ENCODE peak calls at places on chromosomes 7 and 10, in nine cellular contexts. One of them, this sample, is unnamed. For H3K4me1, the result is how much of the 10 kb centered on the place peaks cover.

GRCh38 chr7:66296001-66296521 is 90.9 kb downstream of the TPST1 start:
- DNase-seq in adrenal gland: no peak
- DNase-seq in IMR-90: peak
- DNase-seq in fibroblast of lung: peak
- DNase-seq in kidney: no peak
- DNase-seq in SJSA1: no peak
- DNase-seq in psoas muscle: no peak
- DNase-seq in suprapubic skin: no peak
- DNase-seq in PC-9: no peak
- DNase-seq in this sample: no peak

GRCh38 chr7:137992738-137993394 is 9.0 kb downstream of the CREB3L2 start:
- DNase-seq in SJSA1: peak
- DNase-seq in suprapubic skin: peak
- DNase-seq in psoas muscle: peak
- DNase-seq in kidney: no peak
- DNase-seq in PC-9: no peak
- DNase-seq in fibroblast of lung: peak
- DNase-seq in IMR-90: peak
- DNase-seq in adrenal gland: no peak
- DNase-seq in this sample: peak

GRCh38 chr10:101066146-101066889 is 4.5 kb downstream of the KAZALD1 start:
- DNase-seq in IMR-90: peak
- DNase-seq in psoas muscle: peak
- DNase-seq in adrenal gland: peak
- DNase-seq in SJSA1: peak
- DNase-seq in kidney: peak
- DNase-seq in fibroblast of lung: peak
- DNase-seq in suprapubic skin: peak
- DNase-seq in PC-9: peak
- DNase-seq in this sample: peak

GRCh38 chr10:72242675-72243074 is 26.6 kb upstream of the ASCC1 start:
- DNase-seq in IMR-90: no peak
- DNase-seq in adrenal gland: peak
- DNase-seq in fibroblast of lung: peak
- DNase-seq in PC-9: no peak
- DNase-seq in kidney: peak
- DNase-seq in SJSA1: no peak
- DNase-seq in suprapubic skin: no peak
- DNase-seq in psoas muscle: peak
- DNase-seq in this sample: peak

GRCh38 chr10:3748484-3748883 is 36.5 kb downstream of the KLF6 start:
- DNase-seq in fibroblast of lung: no peak
- DNase-seq in SJSA1: no peak
- DNase-seq in adrenal gland: no peak
- DNase-seq in PC-9: no peak
- DNase-seq in IMR-90: no peak
- DNase-seq in kidney: no peak
- DNase-seq in suprapubic skin: no peak
- DNase-seq in psoas muscle: no peak
- DNase-seq in this sample: no peak

GRCh38 chr10:24513155-24513554 is 210.5 kb downstream of the ARHGAP21 start:
- DNase-seq in fibroblast of lung: peak
- DNase-seq in SJSA1: no peak
- DNase-seq in suprapubic skin: no peak
- DNase-seq in PC-9: no peak
- DNase-seq in kidney: no peak
- DNase-seq in IMR-90: peak
- DNase-seq in adrenal gland: peak
- DNase-seq in psoas muscle: no peak
- DNase-seq in this sample: no peak

GRCh38 chr10:114393482-114393881 is 10.8 kb downstream of the AFAP1L2 start:
- DNase-seq in IMR-90: peak
- DNase-seq in psoas muscle: no peak
- DNase-seq in suprapubic skin: no peak
- DNase-seq in fibroblast of lung: peak
- DNase-seq in kidney: no peak
- DNase-seq in adrenal gland: no peak
- DNase-seq in SJSA1: no peak
- DNase-seq in PC-9: no peak
- DNase-seq in this sample: no peak

GRCh38 chr10:44981172-44982113 is 2.8 kb upstream of the DEPP1 start:
- DNase-seq in fibroblast of lung: peak
- DNase-seq in IMR-90: peak
- DNase-seq in kidney: peak
- DNase-seq in psoas muscle: peak
- DNase-seq in adrenal gland: peak
- DNase-seq in SJSA1: peak
- DNase-seq in suprapubic skin: no peak
- DNase-seq in PC-9: peak
- DNase-seq in this sample: peak

GRCh38 chr7:137844690-137845425 is 1.9 kb downstream of the DGKI start:
- DNase-seq in suprapubic skin: no peak
- DNase-seq in psoas muscle: no peak
- DNase-seq in fibroblast of lung: no peak
- DNase-seq in SJSA1: no peak
- DNase-seq in kidney: no peak
- DNase-seq in adrenal gland: no peak
- DNase-seq in PC-9: no peak
- DNase-seq in IMR-90: no peak
- DNase-seq in this sample: no peak

GRCh38 chr10:46560952-46561351 is 4.5 kb upstream of the GPRIN2 start:
- DNase-seq in psoas muscle: peak
- DNase-seq in PC-9: peak
- DNase-seq in IMR-90: no peak
- DNase-seq in suprapubic skin: no peak
- DNase-seq in fibroblast of lung: no peak
- DNase-seq in kidney: no peak
- DNase-seq in adrenal gland: no peak
- DNase-seq in SJSA1: no peak
- DNase-seq in this sample: peak

GRCh38 chr10:21727452-21728168 is 193.6 kb downstream of the MLLT10 start:
- DNase-seq in suprapubic skin: no peak
- DNase-seq in fibroblast of lung: peak
- DNase-seq in SJSA1: no peak
- DNase-seq in kidney: no peak
- DNase-seq in PC-9: no peak
- DNase-seq in psoas muscle: no peak
- DNase-seq in IMR-90: no peak
- DNase-seq in adrenal gland: no peak
- DNase-seq in this sample: no peak

GRCh38 chr7:148288592-148289151 is 301.9 kb upstream of the C7orf33 start:
- DNase-seq in SJSA1: no peak
- DNase-seq in PC-9: no peak
- DNase-seq in kidney: no peak
- DNase-seq in adrenal gland: no peak
- DNase-seq in fibroblast of lung: no peak
- DNase-seq in IMR-90: no peak
- DNase-seq in suprapubic skin: no peak
- DNase-seq in psoas muscle: no peak
- DNase-seq in this sample: no peak

GRCh38 chr10:49112851-49113250 is 2.5 kb downstream of the VSTM4 start:
- DNase-seq in fibroblast of lung: no peak
- DNase-seq in adrenal gland: no peak
- DNase-seq in IMR-90: no peak
- DNase-seq in PC-9: no peak
- DNase-seq in kidney: no peak
- DNase-seq in psoas muscle: no peak
- DNase-seq in SJSA1: no peak
- DNase-seq in suprapubic skin: no peak
- DNase-seq in this sample: no peak

GRCh38 chr7:33495207-33495606 is 365.8 kb downstream of the BBS9 start:
- DNase-seq in PC-9: no peak
- DNase-seq in adrenal gland: no peak
- DNase-seq in suprapubic skin: no peak
- DNase-seq in psoas muscle: no peak
- DNase-seq in IMR-90: peak
- DNase-seq in kidney: no peak
- DNase-seq in SJSA1: no peak
- DNase-seq in fibroblast of lung: no peak
- DNase-seq in this sample: no peak

GRCh38 chr10:90458571-90458970 is 399.3 kb downstream of the HTR7 start:
- DNase-seq in SJSA1: no peak
- DNase-seq in kidney: no peak
- DNase-seq in psoas muscle: no peak
- DNase-seq in IMR-90: no peak
- DNase-seq in suprapubic skin: no peak
- DNase-seq in PC-9: no peak
- DNase-seq in adrenal gland: no peak
- DNase-seq in fibroblast of lung: no peak
- DNase-seq in this sample: no peak

GRCh38 chr10:76558586-76558985 is 1079.0 kb downstream of the KCNMA1 start:
- DNase-seq in PC-9: no peak
- DNase-seq in IMR-90: peak
- DNase-seq in psoas muscle: no peak
- DNase-seq in fibroblast of lung: peak
- DNase-seq in SJSA1: no peak
- DNase-seq in suprapubic skin: no peak
- DNase-seq in kidney: no peak
- DNase-seq in adrenal gland: peak
- DNase-seq in this sample: no peak

GRCh38 chr7:23431596-23432284 is 38.6 kb downstream of the IGF2BP3 start:
- DNase-seq in IMR-90: peak
- DNase-seq in psoas muscle: no peak
- DNase-seq in fibroblast of lung: peak
- DNase-seq in adrenal gland: no peak
- DNase-seq in kidney: no peak
- DNase-seq in PC-9: no peak
- DNase-seq in suprapubic skin: no peak
- DNase-seq in SJSA1: no peak
- DNase-seq in this sample: no peak

GRCh38 chr7:43646603-43647313 is 63.9 kb downstream of the STK17A start:
- DNase-seq in IMR-90: peak
- DNase-seq in adrenal gland: no peak
- DNase-seq in suprapubic skin: no peak
- DNase-seq in PC-9: no peak
- DNase-seq in fibroblast of lung: peak
- DNase-seq in SJSA1: no peak
- DNase-seq in psoas muscle: no peak
- DNase-seq in kidney: no peak
- DNase-seq in this sample: no peak

GRCh38 chr7:102471791-102472125 is 7.0 kb downstream of the POLR2J start:
- DNase-seq in suprapubic skin: peak
- DNase-seq in SJSA1: no peak
- DNase-seq in psoas muscle: peak
- DNase-seq in IMR-90: no peak
- DNase-seq in kidney: peak
- DNase-seq in adrenal gland: peak
- DNase-seq in fibroblast of lung: no peak
- DNase-seq in PC-9: no peak
- DNase-seq in this sample: peak

GRCh38 chr7:16813232-16813616 is 8.4 kb upstream of the AGR2 start:
- DNase-seq in SJSA1: no peak
- DNase-seq in IMR-90: no peak
- DNase-seq in fibroblast of lung: no peak
- DNase-seq in suprapubic skin: no peak
- DNase-seq in adrenal gland: no peak
- DNase-seq in kidney: no peak
- DNase-seq in psoas muscle: no peak
- DNase-seq in PC-9: peak
- DNase-seq in this sample: no peak

GRCh38 chr10:124049484-124049883 is 43.9 kb downstream of the CHST15 start:
- DNase-seq in IMR-90: no peak
- DNase-seq in fibroblast of lung: no peak
- DNase-seq in adrenal gland: no peak
- DNase-seq in kidney: peak
- DNase-seq in SJSA1: no peak
- DNase-seq in psoas muscle: no peak
- DNase-seq in suprapubic skin: no peak
- DNase-seq in PC-9: no peak
- DNase-seq in this sample: no peak

GRCh38 chr7:78124221-78124620 is 325.6 kb downstream of the PHTF2 start:
- DNase-seq in fibroblast of lung: no peak
- DNase-seq in PC-9: no peak
- DNase-seq in kidney: no peak
- DNase-seq in IMR-90: no peak
- DNase-seq in suprapubic skin: no peak
- DNase-seq in psoas muscle: no peak
- DNase-seq in adrenal gland: no peak
- DNase-seq in SJSA1: no peak
- DNase-seq in this sample: no peak

GRCh38 chr10:77586719-77587423 is 50.7 kb downstream of the KCNMA1 start:
- DNase-seq in suprapubic skin: no peak
- DNase-seq in adrenal gland: no peak
- DNase-seq in fibroblast of lung: peak
- DNase-seq in PC-9: peak
- DNase-seq in IMR-90: peak
- DNase-seq in psoas muscle: peak
- DNase-seq in kidney: no peak
- DNase-seq in SJSA1: no peak
- DNase-seq in this sample: no peak
- H3K27ac ChIP-seq in suprapubic skin: no peak
- H3K27ac ChIP-seq in adrenal gland: no peak
- H3K27ac ChIP-seq in fibroblast of lung: peak
- H3K27ac ChIP-seq in PC-9: peak
- H3K27ac ChIP-seq in IMR-90: peak
- H3K27ac ChIP-seq in psoas muscle: peak
- H3K27ac ChIP-seq in kidney: no peak
- H3K27ac ChIP-seq in SJSA1: no peak
- H3K27ac ChIP-seq in this sample: no peak

GRCh38 chr10:107081644-107082043 is 82.9 kb downstream of the SORCS1 start:
- DNase-seq in fibroblast of lung: no peak
- DNase-seq in kidney: no peak
- DNase-seq in adrenal gland: no peak
- DNase-seq in psoas muscle: no peak
- DNase-seq in IMR-90: no peak
- DNase-seq in suprapubic skin: no peak
- DNase-seq in PC-9: no peak
- DNase-seq in SJSA1: no peak
- DNase-seq in this sample: no peak
- H3K4me1 ChIP-seq in fibroblast of lung: under half
- H3K4me1 ChIP-seq in kidney: under half
- H3K4me1 ChIP-seq in adrenal gland: under half
- H3K4me1 ChIP-seq in psoas muscle: under half
- H3K4me1 ChIP-seq in IMR-90: under half
- H3K4me1 ChIP-seq in suprapubic skin: under half
- H3K4me1 ChIP-seq in PC-9: under half
- H3K4me1 ChIP-seq in SJSA1: under half
- H3K4me1 ChIP-seq in this sample: under half

GRCh38 chr10:126242352-126243260 is 145.7 kb downstream of the ADAM12 start:
- DNase-seq in psoas muscle: peak
- DNase-seq in PC-9: no peak
- DNase-seq in SJSA1: no peak
- DNase-seq in kidney: peak
- DNase-seq in fibroblast of lung: peak
- DNase-seq in adrenal gland: no peak
- DNase-seq in suprapubic skin: no peak
- DNase-seq in IMR-90: peak
- DNase-seq in this sample: peak
- H3K27ac ChIP-seq in psoas muscle: no peak
- H3K27ac ChIP-seq in PC-9: no peak
- H3K27ac ChIP-seq in SJSA1: no peak
- H3K27ac ChIP-seq in kidney: no peak
- H3K27ac ChIP-seq in fibroblast of lung: peak
- H3K27ac ChIP-seq in adrenal gland: no peak
- H3K27ac ChIP-seq in suprapubic skin: peak
- H3K27ac ChIP-seq in IMR-90: no peak
- H3K27ac ChIP-seq in this sample: no peak

DNA sequence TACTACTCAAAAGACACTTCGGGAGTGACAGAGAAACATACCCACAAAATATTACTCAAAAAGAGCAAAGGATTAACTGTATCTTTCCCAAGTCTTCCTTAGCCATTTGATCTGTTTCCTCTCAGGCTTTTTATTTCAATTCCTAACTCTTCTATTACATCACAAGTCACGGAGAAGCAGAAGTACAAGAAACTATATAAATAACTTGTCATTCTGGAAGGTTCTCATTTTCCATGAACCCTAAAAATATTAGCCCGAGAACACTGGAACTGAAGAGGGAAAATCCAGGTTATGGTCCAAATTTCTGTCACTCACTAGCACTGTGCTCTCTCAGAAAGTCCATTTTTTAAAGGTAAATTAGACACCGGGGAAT is 98.0 kb downstream of the GRB10 start:
- DNase-seq in kidney: no peak
- DNase-seq in fibroblast of lung: no peak
- DNase-seq in psoas muscle: no peak
- DNase-seq in IMR-90: no peak
- DNase-seq in SJSA1: no peak
- DNase-seq in PC-9: no peak
- DNase-seq in adrenal gland: no peak
- DNase-seq in suprapubic skin: no peak
- DNase-seq in this sample: no peak
- H3K4me1 ChIP-seq in kidney: under half
- H3K4me1 ChIP-seq in fibroblast of lung: under half
- H3K4me1 ChIP-seq in psoas muscle: half or more
- H3K4me1 ChIP-seq in IMR-90: under half
- H3K4me1 ChIP-seq in SJSA1: under half
- H3K4me1 ChIP-seq in PC-9: under half
- H3K4me1 ChIP-seq in adrenal gland: under half
- H3K4me1 ChIP-seq in suprapubic skin: under half
- H3K4me1 ChIP-seq in this sample: under half